ENCODE peak calls at places on chromosomes 12 and 14, in four cellular contexts. F is HuH-7; R is stimulated activated naive CD8-positive, alpha-beta T cell treated with anti-CD3 and anti-CD28 coated beads, Interleukin-15, Interleukin-2, amounts not matched to agents 100 U/mL and 50 U/mL, for 24 hours; X is RWPE1. Q is an unnamed sample.

GRCh38 chr12:95820096-95820703 is 29.6 kb upstream of the NTN4 start:
- DNase-seq in F (peak), R (no peak), X (peak), Q (peak)

GRCh38 chr12:23209793-23210192 is 584.8 kb downstream of the ETNK1 start:
- DNase-seq in F (no peak), R (no peak), X (peak), Q (no peak)

GRCh38 chr14:104799657-104800599 is 973 bp upstream of the ZBTB42 start:
- DNase-seq in F (peak), R (peak), X (peak), Q (peak)

GRCh38 chr14:71687115-71687836 is 245.0 kb upstream of the RGS6 start:
- DNase-seq in F (no peak), R (no peak), X (no peak), Q (no peak)

GRCh38 chr12:50784501-50784900 is 20.6 kb downstream of the ATF1 start:
- DNase-seq in F (no peak), R (no peak), X (no peak), Q (no peak)

GRCh38 chr12:132551271-132552120 is 58.9 kb downstream of the LRCOL1 start:
- DNase-seq in F (no peak), R (no peak), X (no peak), Q (no peak)

GRCh38 chr14:99268776-99269510 is 3.1 kb downstream of the BCL11B start:
- DNase-seq in F (no peak), R (no peak), X (no peak), Q (no peak)

GRCh38 chr12:26807292-26807691 is 25.7 kb downstream of the ITPR2 start:
- DNase-seq in F (no peak), R (no peak), X (no peak), Q (no peak)

GRCh38 chr12:107645630-107646333 is 39.8 kb upstream of the PWP1 start:
- DNase-seq in F (no peak), R (no peak), X (no peak), Q (peak)

GRCh38 chr14:85471156-85471555 is 58.8 kb upstream of the FLRT2 start:
- DNase-seq in F (no peak), R (no peak), X (no peak), Q (no peak)

GRCh38 chr14:104137297-104138097 is 890 bp upstream of the KIF26A start:
- DNase-seq in F (peak), R (peak), X (peak), Q (peak)

GRCh38 chr12:97639702-97640101 is 177.1 kb downstream of the RMST start:
- DNase-seq in F (no peak), R (no peak), X (peak), Q (no peak)

GRCh38 chr12:3273409-3273853 is 196.3 kb downstream of the TSPAN9 start:
- DNase-seq in F (no peak), R (no peak), X (peak), Q (no peak)

GRCh38 chr12:111355181-111355925 is 13.5 kb downstream of the PHETA1 start:
- DNase-seq in F (no peak), R (no peak), X (no peak), Q (no peak)

GRCh38 chr12:69844836-69845235 is 19.8 kb downstream of the MYRFL start:
- DNase-seq in F (no peak), R (no peak), X (no peak), Q (no peak)

GRCh38 chr12:52724384-52724783 is 21.1 kb upstream of the KRT77 start:
- DNase-seq in F (no peak), R (no peak), X (no peak), Q (no peak)

GRCh38 chr14:63045612-63046320 is 508 bp upstream of the KCNH5 start:
- DNase-seq in F (peak), R (peak), X (peak), Q (peak)

Q was measured in HEK293T.